ENCODE peak calls at places on chromosome 2, in nine cellular contexts. F, O, B, C, M, Q, J, H and X are unnamed samples.

GRCh38 chr2:127413782-127414743 is 4.2 kb upstream of the PROC start:
- DNase-seq in F (peak; percentile 54), O (no peak), B (no peak), C (peak; percentile 20), M (peak; percentile 71), Q (no peak), J (no peak), H (peak; percentile 52), X (no peak)

GRCh38 chr2:200159366-200159720 is 147.2 kb upstream of the SPATS2L start:
- DNase-seq in F (no peak), O (no peak), B (no peak), C (no peak), M (no peak), Q (no peak), J (no peak), H (peak; percentile 52), X (no peak)

GRCh38 chr2:163757811-163758210 is 22.0 kb upstream of the FIGN start:
- DNase-seq in F (no peak), O (no peak), B (no peak), C (no peak), M (no peak), Q (no peak), J (no peak), H (no peak), X (no peak)

GRCh38 chr2:46379213-46380037 is 82.2 kb downstream of the EPAS1 start:
- DNase-seq in F (no peak), O (no peak), B (no peak), C (no peak), M (no peak), Q (no peak), J (no peak), H (peak; percentile 45), X (no peak)

GRCh38 chr2:241482556-241482955 is 25.8 kb downstream of the STK25 start:
- DNase-seq in F (no peak), O (no peak), B (no peak), C (no peak), M (no peak), Q (no peak), J (no peak), H (no peak), X (no peak)

GRCh38 chr2:207258191-207258991 is 92.6 kb upstream of the KLF7 start:
- DNase-seq in F (peak; percentile 93), O (no peak), B (no peak), C (peak; percentile 94), M (peak; percentile 83), Q (peak; percentile 39), J (no peak), H (peak; percentile 98), X (peak; percentile 81)

GRCh38 chr2:26164231-26164630 is 8.7 kb upstream of the GAREM2 start:
- DNase-seq in F (no peak), O (no peak), B (no peak), C (no peak), M (no peak), Q (no peak), J (no peak), H (no peak), X (no peak)

GRCh38 chr2:164522561-164522981 is 98.7 kb downstream of the GRB14 start:
- DNase-seq in F (no peak), O (no peak), B (no peak), C (no peak), M (no peak), Q (no peak), J (no peak), H (no peak), X (no peak)

GRCh38 chr2:155256803-155257202 is 558.3 kb downstream of the KCNJ3 start:
- DNase-seq in F (no peak), O (no peak), B (no peak), C (no peak), M (no peak), Q (no peak), J (peak; percentile 8), H (no peak), X (no peak)

GRCh38 chr2:234951386-234952269 is at the start of gene SH3BP4:
- DNase-seq in F (peak; percentile 50), O (peak; percentile 47), B (peak; percentile 99), C (no peak), M (no peak), Q (peak; percentile 72), J (no peak), H (peak; percentile 81), X (peak; percentile 30)

GRCh38 chr2:152176113-152176714 is 651 bp upstream of the STAM2 start:
- DNase-seq in F (no peak), O (no peak), B (no peak), C (no peak), M (no peak), Q (no peak), J (peak; percentile 44), H (peak; percentile 41), X (peak; percentile 16)

GRCh38 chr2:202317080-202317859 is 51.7 kb downstream of the NOP58 start:
- DNase-seq in F (peak; percentile 39), O (peak; percentile 62), B (peak; percentile 37), C (peak; percentile 49), M (peak; percentile 82), Q (no peak), J (no peak), H (peak; percentile 69), X (no peak)

GRCh38 chr2:241410739-241411176 is 54.7 kb downstream of the FARP2 start:
- DNase-seq in F (no peak), O (no peak), B (no peak), C (no peak), M (no peak), Q (no peak), J (no peak), H (peak; percentile 72), X (no peak)

GRCh38 chr2:173427887-173428683 is 73.4 kb downstream of the CDCA7 start:
- DNase-seq in F (no peak), O (no peak), B (no peak), C (no peak), M (peak; percentile 57), Q (no peak), J (no peak), H (peak; percentile 79), X (no peak)

GRCh38 chr2:119792907-119793312 is 33.2 kb downstream of the PTPN4 start:
- DNase-seq in F (no peak), O (no peak), B (no peak), C (no peak), M (no peak), Q (no peak), J (no peak), H (no peak), X (no peak)

GRCh38 chr2:121408641-121409040 is 122.0 kb upstream of the RNU4ATAC start:
- DNase-seq in F (no peak), O (no peak), B (no peak), C (no peak), M (no peak), Q (no peak), J (no peak), H (peak; percentile 59), X (no peak)

GRCh38 chr2:207847098-207847806 is 77.5 kb upstream of the FZD5 start:
- DNase-seq in F (no peak), O (no peak), B (no peak), C (no peak), M (no peak), Q (no peak), J (no peak), H (no peak), X (no peak)

GRCh38 chr2:69177785-69178636 is 165.0 kb downstream of the ANTXR1 start:
- DNase-seq in F (peak; percentile 67), O (no peak), B (peak; percentile 44), C (peak; percentile 79), M (peak; percentile 97), Q (no peak), J (no peak), H (peak; percentile 97), X (no peak)

GRCh38 chr2:188326290-188326668 is 34.6 kb downstream of the GULP1 start:
- DNase-seq in F (no peak), O (no peak), B (no peak), C (no peak), M (no peak), Q (no peak), J (no peak), H (no peak), X (no peak)

GRCh38 chr2:45332567-45332966 is 278.5 kb downstream of the SRBD1 start:
- DNase-seq in F (no peak), O (no peak), B (no peak), C (no peak), M (no peak), Q (no peak), J (no peak), H (no peak), X (no peak)

GRCh38 chr2:208426414-208426813 is 19.8 kb downstream of the PTH2R start:
- DNase-seq in F (no peak), O (no peak), B (no peak), C (no peak), M (no peak), Q (no peak), J (no peak), H (no peak), X (no peak)

GRCh38 chr2:61182059-61182383 is 20.0 kb downstream of the C2orf74 start:
- DNase-seq in F (no peak), O (no peak), B (no peak), C (no peak), M (no peak), Q (no peak), J (no peak), H (no peak), X (no peak)

GRCh38 chr2:55364189-55365055 is 55.2 kb downstream of the CCDC88A start:
- DNase-seq in F (peak; percentile 81), O (no peak), B (no peak), C (peak; percentile 88), M (peak; percentile 81), Q (no peak), J (no peak), H (peak; percentile 98), X (no peak)

GRCh38 chr2:67997528-67998267 is 65.1 kb downstream of the C1D start:
- DNase-seq in F (peak; percentile 30), O (no peak), B (no peak), C (peak; percentile 35), M (no peak), Q (peak; percentile 11), J (no peak), H (peak; percentile 12), X (no peak)

GRCh38 chr2:205020673-205021072 is 475.4 kb downstream of the PARD3B start:
- DNase-seq in F (no peak), O (no peak), B (no peak), C (no peak), M (no peak), Q (no peak), J (no peak), H (no peak), X (no peak)

GRCh38 chr2:229765721-229766120 is 51.4 kb upstream of the DNER start:
- DNase-seq in F (no peak), O (no peak), B (no peak), C (no peak), M (no peak), Q (no peak), J (no peak), H (no peak), X (no peak)

GRCh38 chr2:8893978-8894820 is 56.8 kb upstream of the KIDINS220 start:
- DNase-seq in F (no peak), O (peak; percentile 91), B (no peak), C (no peak), M (peak; percentile 6), Q (peak; percentile 87), J (no peak), H (peak; percentile 22), X (no peak)

GRCh38 chr2:68185541-68186164 is 28.0 kb downstream of the PNO1 start:
- DNase-seq in F (no peak), O (no peak), B (peak; percentile 44), C (no peak), M (peak; percentile 48), Q (peak; percentile 25), J (peak; percentile 83), H (peak; percentile 51), X (no peak)

GRCh38 chr2:121502781-121503180 is 27.9 kb upstream of the RNU4ATAC start:
- DNase-seq in F (no peak), O (no peak), B (no peak), C (no peak), M (no peak), Q (no peak), J (no peak), H (peak; percentile 55), X (no peak)

GRCh38 chr2:156435392-156435724 is 821 bp upstream of the GPD2 start:
- DNase-seq in F (no peak), O (peak; percentile 66), B (peak; percentile 76), C (no peak), M (no peak), Q (peak; percentile 70), J (no peak), H (no peak), X (no peak)

GRCh38 chr2:134465706-134466105 is 211.8 kb downstream of the MGAT5 start:
- DNase-seq in F (no peak), O (no peak), B (no peak), C (no peak), M (no peak), Q (no peak), J (no peak), H (no peak), X (no peak)